ENCODE peak calls at places on chromosomes 13 and 19, in eight cellular contexts. L is esophagus squamous epithelium, O is thyroid gland, D is A673, H is right lobe of liver, C is tibial artery, F is left lung, B is foreskin keratinocyte. N is an unnamed sample. For H3K4me1, the result is how much of the 10 kb centered on the place peaks cover.

GRCh38 chr19:28929026-28929425 is 283.9 kb downstream of the UQCRFS1 start:
- DNase-seq in L (no peak), O (no peak), D (no peak), H (no peak), C (no peak), F (no peak), B (no peak), N (no peak)

GRCh38 chr13:84446972-84447700 is 564.9 kb upstream of the SLITRK1 start:
- DNase-seq in L (no peak), O (no peak), D (peak), H (no peak), C (no peak), F (no peak), B (peak), N (no peak)

GRCh38 chr13:66624302-66624701 is 605.8 kb downstream of the PCDH9 start:
- DNase-seq in L (no peak), O (no peak), D (no peak), H (no peak), C (no peak), F (no peak), B (no peak), N (no peak)

GRCh38 chr13:103238441-103238840 is 172.2 kb upstream of the SLC10A2 start:
- DNase-seq in L (no peak), O (no peak), D (no peak), H (no peak), C (no peak), F (no peak), B (no peak), N (no peak)

GRCh38 chr19:2624537-2625091 is 77.9 kb downstream of the GNG7 start:
- DNase-seq in L (no peak), O (peak), D (no peak), H (peak), C (no peak), F (peak), B (no peak), N (peak)

GRCh38 chr13:73776137-73776785 is 357.9 kb downstream of the KLF12 start:
- DNase-seq in L (no peak), O (no peak), D (no peak), H (no peak), C (no peak), F (no peak), B (no peak), N (no peak)

GRCh38 chr13:21606781-21607180 is 2.8 kb upstream of the MICU2 start:
- DNase-seq in L (no peak), O (no peak), D (no peak), H (no peak), C (no peak), F (no peak), B (no peak), N (no peak)

GRCh38 chr13:63773476-63773875 is 2357.8 kb upstream of the PCDH20 start:
- DNase-seq in L (no peak), O (no peak), D (peak), H (no peak), C (no peak), F (no peak), B (no peak), N (no peak)

GRCh38 chr13:20127563-20128458 is 33.0 kb downstream of the GJA3 start:
- DNase-seq in L (no peak), O (peak), D (peak), H (peak), C (peak), F (peak), B (no peak), N (peak)

GRCh38 chr19:35669974-35670373 is 3.7 kb downstream of the UPK1A start:
- DNase-seq in L (no peak), O (no peak), D (no peak), H (no peak), C (no peak), F (no peak), B (no peak), N (no peak)

GRCh38 chr19:35671818-35672217 is 5.5 kb downstream of the UPK1A start:
- DNase-seq in L (no peak), O (no peak), D (no peak), H (no peak), C (no peak), F (no peak), B (no peak), N (no peak)

GRCh38 chr19:35673121-35673804 is 6.9 kb downstream of the UPK1A start:
- DNase-seq in L (no peak), O (peak), D (no peak), H (peak), C (no peak), F (no peak), B (peak), N (peak)

GRCh38 chr19:35670686-35671085 is 4.4 kb downstream of the UPK1A start:
- DNase-seq in L (no peak), O (no peak), D (no peak), H (no peak), C (no peak), F (no peak), B (no peak), N (no peak)

GRCh38 chr19:35675589-35676140 is 9.3 kb downstream of the UPK1A start:
- DNase-seq in L (no peak), O (no peak), D (no peak), H (no peak), C (no peak), F (no peak), B (no peak), N (no peak)
- TF ChIP-seq CTCF in L (no peak), O (no peak), D (no peak), H (no peak), C (no peak), F (no peak), B (no peak), N (no peak)

GRCh38 chr19:30719991-30720329 is 347.8 kb downstream of the ZNF536 start:
- DNase-seq in L (no peak), O (peak), D (peak), H (no peak), C (no peak), F (no peak), B (peak), N (no peak)
- H3K27ac ChIP-seq in L (peak), O (peak), D (peak), H (peak), C (no peak), F (no peak), B (no peak), N (peak)

DNA sequence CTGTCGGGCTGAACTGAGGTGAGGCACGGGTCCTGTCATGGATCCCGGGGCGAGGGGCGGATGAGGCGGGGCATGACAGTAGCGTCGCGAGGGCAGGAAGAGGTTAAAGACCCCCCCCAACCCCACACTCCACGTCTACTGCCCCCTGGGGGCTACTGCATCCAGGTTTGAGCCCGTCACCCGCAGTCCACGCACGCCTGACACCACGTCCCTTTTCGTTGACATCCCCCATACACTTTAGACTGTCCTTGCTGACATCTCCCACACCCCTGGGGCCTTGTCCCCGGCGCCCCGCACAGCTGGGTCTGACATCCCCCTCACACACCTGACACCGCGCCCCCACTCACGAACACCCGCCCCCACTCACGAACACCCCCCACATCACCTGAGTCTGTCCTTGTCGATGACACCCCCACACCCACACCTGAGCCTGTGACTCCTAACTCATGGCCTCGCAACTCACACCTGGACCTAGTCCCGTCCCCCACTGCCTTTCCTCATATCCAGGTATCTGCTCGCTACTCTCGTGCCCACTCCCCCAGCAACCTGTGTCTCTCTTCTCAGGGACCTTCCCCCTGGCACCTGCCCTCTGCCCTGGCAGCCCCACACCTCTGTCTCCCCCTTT is 416 bp downstream of the SLC25A42 start:
- DNase-seq in L (peak), O (no peak), D (no peak), H (no peak), C (no peak), F (no peak), B (no peak), N (no peak)
- H3K4me1 ChIP-seq in L (half or more), O (half or more), D (under half), H (under half), C (under half), F (under half), B (under half), N (half or more)

GRCh38 chr19:4913996-4914735 is 4.9 kb downstream of the UHRF1 start:
- DNase-seq in L (no peak), O (no peak), D (no peak), H (no peak), C (no peak), F (no peak), B (no peak), N (no peak)

GRCh38 chr19:4909897-4910593 is 744 bp downstream of the UHRF1 start:
- DNase-seq in L (peak), O (peak), D (peak), H (peak), C (peak), F (peak), B (peak), N (peak)

GRCh38 chr19:4910594-4911273 is 1.4 kb downstream of the UHRF1 start:
- DNase-seq in L (no peak), O (no peak), D (peak), H (no peak), C (no peak), F (peak), B (peak), N (peak)

GRCh38 chr19:4911314-4911713 is 2.0 kb downstream of the UHRF1 start:
- DNase-seq in L (no peak), O (no peak), D (peak), H (no peak), C (no peak), F (no peak), B (no peak), N (no peak)

GRCh38 chr19:4911786-4912672 is 2.7 kb downstream of the UHRF1 start:
- DNase-seq in L (no peak), O (peak), D (peak), H (no peak), C (peak), F (peak), B (peak), N (peak)
- TF ChIP-seq CTCF in L (peak), O (no peak), D (peak), H (peak), C (peak), F (peak), B (peak), N (peak)